ENCODE peak calls at places on chromosomes 12 and 14, in six cellular contexts. K, F, T, P, V and M are unnamed samples.
A peak's percentile ranks its signal among the peaks of the same experiment; 100 is the strongest.

GRCh38 chr12:115295886-115296285 is 611.9 kb upstream of the TBX3 start:
- DNase-seq in K (no peak), F (no peak), V (no peak), P (no peak), T (no peak), M (no peak)

GRCh38 chr12:45726594-45727300 is 2.8 kb upstream of the ARID2 start:
- DNase-seq in P (peak; percentile 51), V (no peak), K (peak; percentile 48), T (no peak), F (peak; percentile 21), M (peak; percentile 59)

GRCh38 chr12:21472197-21472596 is 29.2 kb downstream of the RECQL start:
- DNase-seq in P (no peak), K (no peak), T (no peak), F (no peak), V (no peak), M (no peak)

GRCh38 chr12:121175383-121176119 is 34.4 kb upstream of the P2RX4 start:
- DNase-seq in K (no peak), P (no peak), V (no peak), T (no peak), F (no peak), M (peak; percentile 47)

GRCh38 chr14:80681651-80682050 is 259.9 kb downstream of the CEP128 start:
- DNase-seq in T (no peak), F (peak; percentile 23), V (no peak), P (no peak), K (no peak), M (peak; percentile 6)

GRCh38 chr14:72383869-72384268 is 451.6 kb downstream of the RGS6 start:
- DNase-seq in V (no peak), K (no peak), F (no peak), T (no peak), P (no peak), M (no peak)

GRCh38 chr14:29039171-29039570 is 272.6 kb downstream of the FOXG1 start:
- DNase-seq in F (peak; percentile 50), T (no peak), K (no peak), P (peak; percentile 57), V (no peak), M (peak; percentile 1)

GRCh38 chr14:49768301-49769121 is 558 bp downstream of the KLHDC2 start:
- DNase-seq in F (peak; percentile 66), P (peak; percentile 81), T (peak; percentile 10), V (peak; percentile 41), K (peak; percentile 54), M (peak; percentile 72)

GRCh38 chr12:4900327-4900726 is 9.4 kb upstream of the KCNA1 start:
- DNase-seq in V (no peak), K (no peak), F (peak; percentile 27), T (no peak), P (peak; percentile 26), M (no peak)

GRCh38 chr14:92513966-92514843 is 624 bp downstream of the RIN3 start:
- DNase-seq in P (peak; percentile 22), K (peak; percentile 50), T (no peak), V (no peak), F (peak; percentile 22), M (peak; percentile 54)

GRCh38 chr14:59600211-59600945 is 23.8 kb upstream of the CCDC175 start:
- DNase-seq in K (no peak), T (no peak), V (no peak), F (peak; percentile 22), P (no peak), M (no peak)

GRCh38 chr14:39381366-39381765 is 50.9 kb downstream of the FBXO33 start:
- DNase-seq in K (no peak), V (no peak), T (no peak), F (no peak), P (no peak), M (no peak)

GRCh38 chr12:145369-145960 is 68.5 kb downstream of the SLC6A12 start:
- DNase-seq in F (no peak), V (no peak), T (no peak), K (no peak), P (no peak), M (no peak)

GRCh38 chr12:76927170-76927784 is 48.5 kb upstream of the CSRP2 start:
- DNase-seq in V (peak; percentile 45), K (peak; percentile 82), F (peak; percentile 57), T (no peak), P (peak; percentile 85), M (peak; percentile 53)

GRCh38 chr14:105490318-105490571 is 801 bp upstream of the TEDC1 start:
- DNase-seq in V (no peak), K (no peak), F (no peak), P (no peak), T (no peak), M (no peak)
- H3K18ac ChIP-seq in V (peak overlapping the region; percentile 98), K (peak overlapping the region; percentile 49), F (no peak overlapping the region), P (peak overlapping the region; percentile 64), T (no peak overlapping the region), M (peak overlapping the region; percentile 91)

GRCh38 chr14:95331708-95332408 is 12.2 kb upstream of the CLMN start:
- DNase-seq in K (peak; percentile 20), P (no peak), T (no peak), F (no peak), V (no peak), M (no peak)

GRCh38 chr14:95335071-95335470 is 15.4 kb upstream of the CLMN start:
- DNase-seq in K (no peak), T (no peak), F (no peak), P (no peak), V (no peak), M (no peak)

GRCh38 chr14:95334044-95334443 is 14.3 kb upstream of the CLMN start:
- DNase-seq in V (no peak), P (no peak), K (no peak), T (no peak), F (no peak), M (no peak)

GRCh38 chr14:95330591-95331370 is 11.1 kb upstream of the CLMN start:
- DNase-seq in T (no peak), F (no peak), P (no peak), V (no peak), K (no peak), M (no peak)

GRCh38 chr14:95332641-95333040 is 12.9 kb upstream of the CLMN start:
- DNase-seq in T (no peak), F (no peak), V (no peak), P (no peak), K (no peak), M (no peak)
- H2BK15ac ChIP-seq in T (no peak overlapping the region), F (no peak overlapping the region), V (no peak overlapping the region), P (no peak overlapping the region), K (no peak overlapping the region), M (no peak overlapping the region)

GRCh38 chr14:54566152-54566409 is 847 bp upstream of the SAMD4A start:
- DNase-seq in F (no peak), P (no peak), T (no peak), V (no peak), K (no peak), M (no peak)
- H2BK5ac ChIP-seq in F (peak overlapping the region; percentile 95), P (no peak overlapping the region), T (no peak overlapping the region), V (no peak overlapping the region), K (no peak overlapping the region), M (peak overlapping the region; percentile 96)

GRCh38 chr12:112381898-112382796 is at the start of gene HECTD4:
- DNase-seq in F (peak; percentile 75), K (peak; percentile 97), P (peak; percentile 93), T (peak; percentile 49), V (peak; percentile 94), M (peak; percentile 89)
- H3K18ac ChIP-seq in F (peak within 1 kb of the TSS; percentile 68), K (no peak within 1 kb of the TSS), P (peak within 1 kb of the TSS; percentile 71), T (no peak within 1 kb of the TSS), V (peak within 1 kb of the TSS; percentile 93), M (peak within 1 kb of the TSS; percentile 96)

GRCh38 chr12:29799591-29799990 is 15.8 kb upstream of the TMTC1 start:
- DNase-seq in F (no peak), T (no peak), P (no peak), K (no peak), V (no peak), M (no peak)
- H2BK15ac ChIP-seq in F (no peak overlapping the region), T (no peak overlapping the region), P (peak overlapping the region; percentile 74), K (no peak overlapping the region), V (no peak overlapping the region), M (no peak overlapping the region)

DNA sequence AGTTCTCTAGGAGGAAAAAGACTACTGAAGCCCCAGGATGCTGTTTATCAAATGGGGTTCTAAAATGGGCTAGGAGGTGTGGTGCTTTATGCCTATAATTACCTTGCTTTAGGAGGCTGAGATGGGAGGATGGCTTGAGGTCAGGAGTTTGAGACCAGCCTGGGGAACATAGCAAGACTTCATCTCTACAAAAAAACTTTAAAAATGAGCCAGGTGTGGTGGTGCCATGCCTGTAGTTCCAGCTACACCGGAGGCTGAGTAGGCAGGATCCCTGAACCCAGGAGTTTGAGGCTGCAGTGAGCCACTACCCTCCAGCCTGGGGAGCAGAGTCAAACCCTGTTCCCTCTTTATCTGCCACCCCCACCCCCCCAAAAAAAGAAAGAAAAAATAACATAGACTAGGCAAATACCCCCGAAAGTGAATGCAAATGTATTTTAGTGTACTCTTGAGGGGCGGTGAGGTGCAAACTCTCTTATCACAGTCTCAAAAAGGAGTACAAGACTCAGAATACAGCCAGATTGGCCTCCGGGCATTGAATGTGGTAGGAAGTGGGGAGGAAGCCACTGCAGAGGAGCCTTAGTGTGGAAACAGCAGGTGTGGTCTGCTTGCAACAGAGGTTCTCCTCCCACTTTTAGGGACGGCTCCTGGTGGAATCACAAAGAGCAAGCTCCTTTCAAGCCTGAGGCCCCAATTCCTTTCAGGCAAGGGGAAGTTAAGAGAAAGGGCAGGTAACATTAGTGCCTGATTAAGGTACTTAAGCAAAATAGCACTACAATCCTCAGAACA is 23.5 kb upstream of the SLC2A3 start:
- DNase-seq in T (peak; percentile 74), P (peak; percentile 98), F (no peak), K (peak; percentile 97), V (peak; percentile 32), M (peak; percentile 35)
- H2BK5ac ChIP-seq in T (no peak overlapping the region), P (peak overlapping the region; percentile 57), F (no peak overlapping the region), K (no peak overlapping the region), V (no peak overlapping the region), M (no peak overlapping the region)

GRCh38 chr12:124388679-124389536 is 94.0 kb downstream of the RFLNA start:
- DNase-seq in P (peak; percentile 92), F (peak; percentile 85), T (no peak), V (peak; percentile 62), K (peak; percentile 84), M (peak; percentile 92)
- H3K18ac ChIP-seq in P (peak overlapping the region; percentile 53), F (peak overlapping the region; percentile 93), T (peak overlapping the region; percentile 71), V (peak overlapping the region; percentile 97), K (no peak overlapping the region), M (peak overlapping the region; percentile 99)

GRCh38 chr12:101963703-101964102 is 86.3 kb downstream of the DRAM1 start:
- DNase-seq in P (no peak), F (no peak), T (no peak), K (no peak), V (no peak), M (no peak)

GRCh38 chr12:101966496-101966895 is 89.1 kb downstream of the DRAM1 start:
- DNase-seq in T (no peak), F (no peak), V (no peak), P (no peak), K (no peak), M (no peak)

GRCh38 chr12:101962486-101962885 is 85.1 kb downstream of the DRAM1 start:
- DNase-seq in F (peak; percentile 64), P (no peak), V (no peak), T (no peak), K (no peak), M (no peak)

GRCh38 chr12:101968770-101969169 is 91.4 kb downstream of the DRAM1 start:
- DNase-seq in K (no peak), T (no peak), V (no peak), F (no peak), P (no peak), M (no peak)

DNA sequence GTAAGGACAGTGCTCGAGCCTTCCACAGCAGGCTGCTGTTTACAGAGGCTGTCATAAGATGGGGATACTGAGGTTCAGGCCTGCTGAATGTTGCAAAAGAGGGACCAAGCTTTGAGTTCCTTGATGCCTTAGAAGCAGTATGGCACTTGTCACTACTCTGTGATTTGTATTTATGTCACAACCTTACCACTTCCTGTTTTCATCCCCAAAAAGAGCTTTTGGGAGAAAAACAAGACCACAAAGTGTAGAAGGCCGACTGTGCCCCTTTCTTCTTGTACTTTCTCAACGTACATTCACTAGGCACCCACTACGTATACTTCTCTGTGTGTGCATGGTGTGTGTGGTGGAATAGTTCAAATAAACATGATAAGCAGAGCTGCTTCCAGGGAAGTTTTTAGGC is 90.1 kb downstream of the DRAM1 start:
- DNase-seq in P (no peak), F (no peak), T (no peak), K (no peak), V (no peak), M (no peak)
- H2BK15ac ChIP-seq in P (no peak overlapping the region), F (no peak overlapping the region), T (no peak overlapping the region), K (no peak overlapping the region), V (no peak overlapping the region), M (no peak overlapping the region)